ENCODE peak calls at places on chromosome 2, in four cellular contexts. D is K562, M is HepG2, P is GM12891. H is an unnamed sample.

GRCh38 chr2:37232131-37232933 is 874 bp downstream of the NDUFAF7 start:
- DNase-seq in D (peak; percentile 18), M (peak; percentile 12), P (no peak), H (peak; percentile 27)

GRCh38 chr2:15577071-15577706 is 14.5 kb upstream of the DDX1 start:
- DNase-seq in D (peak; percentile 94), M (peak; percentile 85), P (no peak), H (no peak)

GRCh38 chr2:109135572-109136185 is 6.7 kb downstream of the SH3RF3 start:
- DNase-seq in D (no peak), M (no peak), P (no peak), H (no peak)

GRCh38 chr2:119008108-119008507 is 66.1 kb downstream of the MARCO start:
- DNase-seq in D (peak; percentile 16), M (peak; percentile 39), P (no peak), H (no peak)

GRCh38 chr2:54371461-54372065 is 84.6 kb upstream of the SPTBN1 start:
- DNase-seq in D (no peak), M (no peak), P (no peak), H (no peak)

GRCh38 chr2:105188343-105188742 is 53.2 kb upstream of the GPR45 start:
- DNase-seq in D (no peak), M (no peak), P (no peak), H (no peak)

GRCh38 chr2:190891913-190892312 is 11.3 kb downstream of the GLS start:
- DNase-seq in D (no peak), M (no peak), P (no peak), H (no peak)

GRCh38 chr2:108554530-108554929 is 20.3 kb downstream of the LIMS1 start:
- DNase-seq in D (no peak), M (no peak), P (no peak), H (no peak)

GRCh38 chr2:236682651-236683422 is 113.2 kb downstream of the ACKR3 start:
- DNase-seq in D (no peak), M (no peak), P (no peak), H (no peak)

GRCh38 chr2:74379851-74380789 is at the start of gene DCTN1:
- DNase-seq in D (peak; percentile 52), M (peak; percentile 25), P (peak; percentile 59), H (no peak)

GRCh38 chr2:180124273-180124881 is 117.3 kb upstream of the CWC22 start:
- DNase-seq in D (peak; percentile 64), M (peak; percentile 58), P (peak; percentile 5), H (no peak)

DNA sequence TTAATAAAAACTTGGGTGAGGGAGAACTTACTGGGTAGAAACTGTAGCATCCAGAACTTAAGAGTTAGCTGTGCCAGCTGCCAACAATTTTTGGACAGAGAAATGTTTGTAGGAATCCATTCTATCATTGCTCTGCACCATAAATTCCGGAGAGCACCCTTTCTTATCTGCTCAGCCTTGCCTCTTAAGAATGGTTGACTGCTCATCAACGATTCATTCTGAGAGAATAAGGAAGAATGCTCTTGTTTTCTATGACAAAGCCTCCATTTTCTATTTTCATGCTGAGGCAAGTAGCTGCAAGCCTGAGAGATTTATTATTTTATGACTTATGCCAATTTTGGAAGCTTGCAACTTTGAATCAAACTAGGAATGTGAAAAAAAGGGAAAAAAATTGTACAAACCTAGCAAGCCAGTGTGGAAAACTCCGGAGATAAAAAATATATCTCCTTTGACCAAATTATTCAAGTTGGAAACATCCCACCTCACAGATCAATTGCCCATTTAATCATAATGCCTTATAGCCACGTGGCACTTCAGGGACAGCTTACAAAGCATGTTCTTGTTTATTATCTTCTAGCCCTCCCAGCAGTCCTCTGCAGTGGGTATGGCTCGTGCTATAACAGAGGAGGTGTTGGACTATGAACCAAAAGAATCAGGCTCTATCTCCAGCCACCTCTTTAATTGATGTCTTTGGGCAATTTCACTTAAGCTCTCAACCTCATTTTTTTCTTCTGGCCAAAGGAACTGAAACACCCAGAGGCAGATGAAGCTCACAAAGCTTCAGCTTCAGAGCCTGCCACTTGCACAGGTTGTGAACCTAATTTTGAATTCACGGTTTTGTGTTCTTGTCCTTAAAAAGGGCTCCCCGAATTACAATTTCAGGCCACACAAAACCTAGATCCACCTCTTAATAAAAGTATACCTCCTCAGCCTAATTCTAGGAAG is 40.9 kb upstream of the ATL2 start:
- DNase-seq in D (no peak), M (no peak), P (no peak), H (no peak)
- TF ChIP-seq TAF1 in D (no peak), M (no peak), P (no peak), H (no peak)

GRCh38 chr2:233210843-233211600 is 40.5 kb upstream of the ATG16L1 start:
- DNase-seq in D (no peak), M (no peak), P (no peak), H (no peak)
- TF ChIP-seq POLR2AphosphoS5 in D (no peak), M (no peak), P (peak; percentile 43), H (no peak)

GRCh38 chr2:235048549-235048948 is 96.7 kb downstream of the SH3BP4 start:
- DNase-seq in D (no peak), M (no peak), P (no peak), H (no peak)
- TF ChIP-seq POLR2A in D (no peak), M (no peak), P (no peak), H (no peak)

GRCh38 chr2:72539145-72539552 is 286.7 kb downstream of the EXOC6B start:
- DNase-seq in D (no peak), M (peak; percentile 78), P (no peak), H (no peak)
- TF ChIP-seq TAF1 in D (no peak), M (no peak), P (no peak), H (no peak)

GRCh38 chr2:63875758-63876710 is 34.3 kb downstream of the UGP2 start:
- DNase-seq in D (no peak), M (no peak), P (no peak), H (no peak)
- TF ChIP-seq POLR2AphosphoS5 in D (no peak), M (no peak), P (no peak), H (no peak)

GRCh38 chr2:101698419-101699190 is 1.1 kb downstream of the MAP4K4 start:
- DNase-seq in D (peak; percentile 41), M (no peak), P (no peak), H (no peak)

GRCh38 chr2:101696272-101697123 is 1.0 kb upstream of the MAP4K4 start:
- DNase-seq in D (no peak), M (no peak), P (no peak), H (no peak)

GRCh38 chr2:101699191-101699938 is 1.9 kb downstream of the MAP4K4 start:
- DNase-seq in D (no peak), M (no peak), P (no peak), H (no peak)

GRCh38 chr2:101697794-101698418 is 399 bp downstream of the MAP4K4 start:
- DNase-seq in D (no peak), M (no peak), P (peak; percentile 43), H (no peak)

GRCh38 chr2:101697124-101697793 is at the start of gene MAP4K4:
- DNase-seq in D (peak; percentile 91), M (peak; percentile 84), P (peak; percentile 35), H (peak; percentile 45)
- TF ChIP-seq POLR2A in D (peak; percentile 61), M (peak; percentile 65), P (no peak), H (no peak)

DNA sequence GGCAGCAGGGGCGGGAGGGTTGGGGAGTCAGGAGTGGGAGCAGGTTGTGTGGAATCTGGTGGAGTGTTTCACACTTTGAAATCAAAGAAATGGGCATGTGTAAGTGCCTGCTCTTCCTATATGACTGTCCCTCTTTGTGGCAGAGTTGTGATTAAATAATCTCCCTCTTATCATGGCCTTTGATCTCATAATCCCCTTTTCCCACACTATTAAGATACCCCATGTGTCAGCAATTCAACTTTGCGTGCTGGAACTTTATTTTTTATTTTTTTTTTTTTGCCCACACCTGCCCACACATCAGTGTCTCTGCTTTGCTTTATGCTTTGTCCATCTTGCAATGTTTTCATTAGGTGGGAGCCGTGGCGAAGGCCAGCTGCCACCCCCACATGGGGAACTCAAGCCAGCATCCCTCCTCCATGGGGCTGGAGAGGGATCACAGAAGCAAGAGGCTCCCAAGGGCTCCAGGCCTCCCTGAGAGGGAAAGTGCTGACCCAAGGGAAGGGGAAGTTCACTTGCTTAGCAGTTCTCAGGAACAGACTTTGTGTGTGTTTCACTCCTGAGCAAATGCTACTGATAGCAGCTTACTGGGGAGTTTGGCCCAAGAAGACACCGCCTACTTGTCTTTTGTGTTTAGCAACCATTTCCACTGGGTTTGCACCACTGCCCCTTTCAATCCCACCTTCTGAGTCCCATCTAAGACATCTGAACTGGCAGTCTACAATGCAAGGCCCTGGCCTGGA is 243.3 kb downstream of the BCL11A start:
- DNase-seq in D (no peak), M (no peak), P (no peak), H (no peak)
- TF ChIP-seq TAF1 in D (no peak), M (no peak), P (no peak), H (no peak)